ENCODE peak calls at places on chromosomes 13 and 19, in six cellular contexts. One of them, this sample, is unnamed. For H3K36me3, the result is how much of the 10 kb centered on the place peaks cover.

GRCh38 chr13:111974065-111974640 is 92.8 kb upstream of the SOX1 start:
- DNase-seq in SK-N-MC: no peak
- DNase-seq in heart right ventricle: no peak
- DNase-seq in body of pancreas: no peak
- DNase-seq in uterus: no peak
- DNase-seq in left lung: no peak
- DNase-seq in this sample: no peak

GRCh38 chr13:102020611-102021216 is 381.1 kb downstream of the FGF14 start:
- DNase-seq in heart right ventricle: no peak
- DNase-seq in uterus: no peak
- DNase-seq in SK-N-MC: no peak
- DNase-seq in body of pancreas: no peak
- DNase-seq in left lung: no peak
- DNase-seq in this sample: no peak

GRCh38 chr19:45597425-45598111 is 4.4 kb downstream of the GPR4 start:
- DNase-seq in uterus: no peak
- DNase-seq in left lung: no peak
- DNase-seq in SK-N-MC: no peak
- DNase-seq in heart right ventricle: no peak
- DNase-seq in body of pancreas: no peak
- DNase-seq in this sample: no peak

GRCh38 chr13:40315416-40316064 is 350.9 kb downstream of the FOXO1 start:
- DNase-seq in left lung: no peak
- DNase-seq in heart right ventricle: no peak
- DNase-seq in SK-N-MC: no peak
- DNase-seq in body of pancreas: no peak
- DNase-seq in uterus: no peak
- DNase-seq in this sample: no peak

GRCh38 chr13:48542581-48543341 is 9.9 kb upstream of the RCBTB2 start:
- DNase-seq in heart right ventricle: peak
- DNase-seq in SK-N-MC: no peak
- DNase-seq in left lung: peak
- DNase-seq in uterus: peak
- DNase-seq in body of pancreas: no peak
- DNase-seq in this sample: peak

GRCh38 chr13:91308299-91308698 is 39.2 kb upstream of the MIR17HG start:
- DNase-seq in left lung: no peak
- DNase-seq in heart right ventricle: no peak
- DNase-seq in uterus: no peak
- DNase-seq in body of pancreas: no peak
- DNase-seq in SK-N-MC: no peak
- DNase-seq in this sample: no peak

GRCh38 chr19:2276429-2276989 is 5.5 kb downstream of the PEAK3 start:
- DNase-seq in SK-N-MC: no peak
- DNase-seq in uterus: no peak
- DNase-seq in heart right ventricle: no peak
- DNase-seq in body of pancreas: no peak
- DNase-seq in left lung: no peak
- DNase-seq in this sample: no peak

GRCh38 chr19:11296264-11296663 is 304 bp downstream of the TSPAN16 start:
- DNase-seq in left lung: no peak
- DNase-seq in heart right ventricle: no peak
- DNase-seq in uterus: peak
- DNase-seq in SK-N-MC: no peak
- DNase-seq in body of pancreas: no peak
- DNase-seq in this sample: no peak

GRCh38 chr13:27038323-27038722 is 133.3 kb downstream of the USP12 start:
- DNase-seq in body of pancreas: no peak
- DNase-seq in left lung: no peak
- DNase-seq in heart right ventricle: no peak
- DNase-seq in uterus: no peak
- DNase-seq in SK-N-MC: no peak
- DNase-seq in this sample: no peak

GRCh38 chr19:49985926-49986325 is 25.0 kb upstream of the SIGLEC11 start:
- DNase-seq in left lung: no peak
- DNase-seq in body of pancreas: no peak
- DNase-seq in uterus: no peak
- DNase-seq in heart right ventricle: no peak
- DNase-seq in SK-N-MC: no peak
- DNase-seq in this sample: no peak
- H3K36me3 ChIP-seq in left lung: under half
- H3K36me3 ChIP-seq in body of pancreas: under half
- H3K36me3 ChIP-seq in uterus: under half
- H3K36me3 ChIP-seq in heart right ventricle: under half
- H3K36me3 ChIP-seq in SK-N-MC: under half
- H3K36me3 ChIP-seq in this sample: half or more

GRCh38 chr13:97883356-97883755 is 70.1 kb upstream of the IPO5 start:
- DNase-seq in heart right ventricle: no peak
- DNase-seq in body of pancreas: no peak
- DNase-seq in uterus: no peak
- DNase-seq in left lung: no peak
- DNase-seq in SK-N-MC: no peak
- DNase-seq in this sample: no peak
- H3K36me3 ChIP-seq in heart right ventricle: under half
- H3K36me3 ChIP-seq in body of pancreas: under half
- H3K36me3 ChIP-seq in uterus: under half
- H3K36me3 ChIP-seq in left lung: under half
- H3K36me3 ChIP-seq in SK-N-MC: under half
- H3K36me3 ChIP-seq in this sample: under half

DNA sequence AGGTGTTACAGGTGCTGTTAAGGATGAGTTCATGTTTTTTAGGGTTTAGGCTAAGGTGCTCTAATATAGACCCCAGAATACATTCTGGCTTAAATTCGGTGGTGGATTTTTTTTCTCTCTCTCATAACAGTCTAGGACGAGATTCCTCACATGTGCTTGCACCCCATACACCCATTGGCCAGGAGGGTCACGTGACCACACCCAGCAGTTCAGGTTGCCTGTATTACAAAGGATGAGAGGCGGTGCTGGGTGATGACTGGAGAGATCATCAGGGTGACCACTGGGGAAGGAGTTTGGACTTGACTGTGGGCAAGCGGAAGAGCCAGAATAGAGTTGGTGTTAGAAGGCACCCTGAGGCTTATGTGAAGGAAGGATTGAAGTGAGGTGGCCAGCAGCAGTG is 27.7 kb downstream of the PPP2R1A start:
- DNase-seq in uterus: no peak
- DNase-seq in left lung: no peak
- DNase-seq in body of pancreas: no peak
- DNase-seq in SK-N-MC: no peak
- DNase-seq in heart right ventricle: no peak
- DNase-seq in this sample: no peak
- H3K36me3 ChIP-seq in uterus: under half
- H3K36me3 ChIP-seq in left lung: under half
- H3K36me3 ChIP-seq in body of pancreas: half or more
- H3K36me3 ChIP-seq in SK-N-MC: half or more
- H3K36me3 ChIP-seq in heart right ventricle: half or more
- H3K36me3 ChIP-seq in this sample: half or more

DNA sequence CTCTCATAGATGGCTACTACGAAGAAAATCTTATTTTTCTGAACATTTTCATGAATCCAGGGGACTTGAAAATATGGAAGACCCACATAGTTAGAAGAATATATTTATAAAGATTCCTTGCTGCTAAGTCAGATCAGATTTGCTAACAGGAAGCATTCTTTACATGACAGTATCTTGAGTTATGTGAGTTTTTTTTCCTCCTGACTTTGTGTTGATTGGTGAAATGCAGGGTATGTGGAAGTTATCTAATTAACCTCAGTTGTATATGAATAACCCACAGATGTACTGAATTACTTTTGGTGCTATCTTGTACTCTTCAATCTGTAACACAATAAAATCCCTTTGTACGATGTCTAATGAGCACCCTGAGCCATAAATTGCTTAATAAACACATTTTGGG is 53.8 kb downstream of the ESD start:
- DNase-seq in body of pancreas: no peak
- DNase-seq in SK-N-MC: no peak
- DNase-seq in uterus: no peak
- DNase-seq in heart right ventricle: no peak
- DNase-seq in left lung: no peak
- DNase-seq in this sample: no peak
- H3K36me3 ChIP-seq in body of pancreas: under half
- H3K36me3 ChIP-seq in SK-N-MC: under half
- H3K36me3 ChIP-seq in uterus: under half
- H3K36me3 ChIP-seq in heart right ventricle: under half
- H3K36me3 ChIP-seq in left lung: under half
- H3K36me3 ChIP-seq in this sample: half or more

DNA sequence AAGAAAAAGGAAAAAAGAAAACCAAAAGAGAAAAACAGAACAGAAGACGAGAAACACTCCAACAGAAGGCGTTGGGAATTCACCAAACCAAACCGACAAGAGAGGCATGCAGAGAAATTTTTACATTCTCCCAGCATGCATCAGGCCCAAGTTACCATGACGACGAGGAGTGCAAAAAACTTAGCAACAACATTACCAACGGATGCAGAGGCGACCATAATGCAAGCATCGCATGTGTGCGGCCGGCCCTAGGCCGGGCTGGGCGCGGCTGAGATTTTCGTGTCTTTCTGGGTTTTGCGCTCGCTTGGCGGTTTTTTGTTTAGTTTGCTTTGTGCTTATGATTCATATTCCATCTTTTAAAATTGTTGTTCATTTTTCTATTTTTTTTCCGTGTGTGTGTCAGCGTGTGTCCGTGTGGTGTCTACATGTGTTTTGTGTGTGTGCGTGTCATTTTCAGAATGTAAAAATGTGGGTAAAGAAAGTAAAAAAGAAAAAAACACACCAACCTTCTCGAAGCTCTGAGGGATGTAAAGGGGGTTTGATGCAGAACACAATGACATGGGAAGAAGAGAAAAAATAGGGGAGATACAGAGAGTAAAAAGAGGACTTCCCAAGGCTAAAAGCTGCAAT is 84.9 kb downstream of the PTPRS start:
- DNase-seq in heart right ventricle: no peak
- DNase-seq in left lung: no peak
- DNase-seq in SK-N-MC: no peak
- DNase-seq in body of pancreas: no peak
- DNase-seq in uterus: no peak
- DNase-seq in this sample: no peak
- H3K36me3 ChIP-seq in heart right ventricle: under half
- H3K36me3 ChIP-seq in left lung: under half
- H3K36me3 ChIP-seq in SK-N-MC: under half
- H3K36me3 ChIP-seq in body of pancreas: under half
- H3K36me3 ChIP-seq in uterus: under half
- H3K36me3 ChIP-seq in this sample: under half